ENCODE peak calls at places on chromosomes 11 and 22, in nine cellular contexts. J, L, B, T, V, U, A, S and K are unnamed samples.

GRCh38 chr11:130246270-130246669 is 68.4 kb downstream of the ZBTB44 start:
- DNase-seq in U (no peak), T (no peak), A (no peak), J (no peak), B (no peak), V (no peak), L (no peak), S (no peak), K (no peak)

GRCh38 chr22:45428391-45429385 is 15.2 kb downstream of the RIBC2 start:
- DNase-seq in T (no peak), J (no peak), A (no peak), B (no peak), U (no peak), L (no peak), V (no peak), S (no peak), K (no peak)

GRCh38 chr11:35007277-35007676 is 90.9 kb downstream of the PDHX start:
- DNase-seq in U (no peak), B (no peak), V (no peak), T (no peak), A (no peak), L (no peak), S (no peak), J (no peak), K (no peak)

GRCh38 chr11:96272542-96273306 is 70.3 kb downstream of the MAML2 start:
- DNase-seq in J (peak), L (no peak), V (peak), A (no peak), U (no peak), B (no peak), S (peak), T (no peak), K (no peak)

GRCh38 chr22:23767673-23768548 is at the start of gene CHCHD10:
- DNase-seq in V (peak), U (peak), J (peak), T (peak), L (no peak), A (peak), B (peak), S (peak), K (peak)

GRCh38 chr11:116851631-116852030 is 14.2 kb upstream of the APOA1 start:
- DNase-seq in V (no peak), B (no peak), J (no peak), A (no peak), U (no peak), T (peak), S (no peak), L (no peak), K (no peak)

GRCh38 chr22:26812731-26813130 is 155.3 kb downstream of the MIAT start:
- DNase-seq in B (no peak), S (no peak), T (no peak), L (no peak), A (no peak), J (peak), U (no peak), V (peak), K (no peak)

GRCh38 chr11:130866831-130867230 is 49.4 kb downstream of the SNX19 start:
- DNase-seq in S (no peak), V (no peak), L (no peak), T (no peak), U (no peak), A (no peak), J (no peak), B (no peak), K (no peak)

GRCh38 chr22:29951675-29952413 is 68.9 kb downstream of the MTMR3 start:
- DNase-seq in J (no peak), T (no peak), V (peak), B (no peak), U (no peak), A (no peak), S (no peak), L (no peak), K (no peak)

GRCh38 chr11:69409812-69410645 is 71.4 kb upstream of the LINC01488 start:
- DNase-seq in S (no peak), L (no peak), U (no peak), V (no peak), B (no peak), A (no peak), J (no peak), T (no peak), K (no peak)

GRCh38 chr22:19679476-19680099 is 34.7 kb upstream of the SEPTIN5 start:
- DNase-seq in B (peak), J (no peak), T (no peak), L (no peak), A (peak), V (peak), S (peak), U (peak), K (peak)

GRCh38 chr11:128705124-128705920 is 11.4 kb downstream of the FLI1 start:
- DNase-seq in J (no peak), B (no peak), S (no peak), T (no peak), A (no peak), V (no peak), U (no peak), L (no peak), K (no peak)

GRCh38 chr11:202490-202889 is 4.7 kb downstream of the BET1L start:
- DNase-seq in L (no peak), S (peak), V (no peak), A (no peak), T (no peak), B (no peak), J (no peak), U (no peak), K (no peak)

GRCh38 chr11:33633251-33634003 is 67.2 kb downstream of the C11orf91 start:
- DNase-seq in S (no peak), B (no peak), L (peak), A (no peak), V (peak), U (no peak), T (no peak), J (peak), K (no peak)

GRCh38 chr22:33848251-33848650 is 72.0 kb downstream of the LARGE1 start:
- DNase-seq in S (no peak), B (no peak), U (no peak), L (no peak), V (no peak), J (no peak), A (no peak), T (no peak), K (no peak)

GRCh38 chr22:36467946-36468345 is 13.5 kb downstream of the TXN2 start:
- DNase-seq in A (no peak), L (no peak), S (no peak), T (peak), V (peak), B (no peak), J (peak), U (no peak), K (no peak)

GRCh38 chr11:86608251-86608799 is 64.1 kb downstream of the ME3 start:
- DNase-seq in L (no peak), A (peak), U (peak), V (peak), T (peak), S (peak), B (peak), J (peak), K (peak)

GRCh38 chr11:18352581-18352980 is 30.2 kb downstream of the GTF2H1 start:
- DNase-seq in L (no peak), U (no peak), A (no peak), J (peak), S (no peak), T (no peak), B (no peak), V (peak), K (no peak)

GRCh38 chr11:727859-728748 is 19.2 kb upstream of the TALDO1 start:
- DNase-seq in A (peak), T (peak), L (no peak), J (peak), S (peak), V (peak), U (peak), B (peak), K (peak)

GRCh38 chr11:133576351-133576750 is 44.0 kb upstream of the OPCML start:
- DNase-seq in V (no peak), A (peak), U (no peak), L (no peak), S (no peak), B (no peak), J (no peak), T (no peak), K (no peak)
- TF ChIP-seq CTCF in V (no peak), A (peak), U (no peak), L (no peak), S (no peak), B (no peak), J (no peak), T (no peak), K (peak)

DNA sequence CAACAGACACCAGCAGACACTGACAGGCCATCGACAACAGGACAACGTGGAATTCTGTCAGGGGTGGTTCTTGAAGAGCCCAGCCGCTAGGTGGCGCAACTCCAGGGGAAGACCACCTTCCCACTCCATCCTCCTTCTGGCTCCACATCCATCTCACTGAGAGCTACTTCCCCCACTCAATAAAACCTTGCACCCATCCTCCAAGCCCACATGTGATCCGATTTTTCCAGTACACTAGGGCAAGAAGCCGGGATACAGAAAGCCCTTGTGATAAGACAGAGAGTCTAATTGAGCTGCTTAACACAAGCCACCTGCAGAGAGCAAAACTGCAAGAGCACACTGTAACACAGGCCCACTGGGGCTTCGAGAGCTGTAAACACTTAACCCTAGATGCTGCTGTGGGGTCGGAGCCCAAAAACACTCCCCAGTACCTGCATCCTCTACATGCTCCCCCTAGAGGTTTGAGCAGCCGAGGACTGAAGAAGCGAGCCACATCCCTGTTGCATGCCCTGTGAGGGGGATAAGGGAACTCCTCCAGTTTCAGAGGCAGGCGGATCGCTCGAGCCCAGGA is 11.5 kb upstream of the RAB39A start:
- DNase-seq in A (peak), S (peak), J (peak), L (no peak), B (no peak), T (no peak), V (peak), U (peak), K (peak)
- TF ChIP-seq CTCF in A (peak), S (peak), J (peak), L (no peak), B (no peak), T (peak), V (peak), U (peak), K (peak)

DNA sequence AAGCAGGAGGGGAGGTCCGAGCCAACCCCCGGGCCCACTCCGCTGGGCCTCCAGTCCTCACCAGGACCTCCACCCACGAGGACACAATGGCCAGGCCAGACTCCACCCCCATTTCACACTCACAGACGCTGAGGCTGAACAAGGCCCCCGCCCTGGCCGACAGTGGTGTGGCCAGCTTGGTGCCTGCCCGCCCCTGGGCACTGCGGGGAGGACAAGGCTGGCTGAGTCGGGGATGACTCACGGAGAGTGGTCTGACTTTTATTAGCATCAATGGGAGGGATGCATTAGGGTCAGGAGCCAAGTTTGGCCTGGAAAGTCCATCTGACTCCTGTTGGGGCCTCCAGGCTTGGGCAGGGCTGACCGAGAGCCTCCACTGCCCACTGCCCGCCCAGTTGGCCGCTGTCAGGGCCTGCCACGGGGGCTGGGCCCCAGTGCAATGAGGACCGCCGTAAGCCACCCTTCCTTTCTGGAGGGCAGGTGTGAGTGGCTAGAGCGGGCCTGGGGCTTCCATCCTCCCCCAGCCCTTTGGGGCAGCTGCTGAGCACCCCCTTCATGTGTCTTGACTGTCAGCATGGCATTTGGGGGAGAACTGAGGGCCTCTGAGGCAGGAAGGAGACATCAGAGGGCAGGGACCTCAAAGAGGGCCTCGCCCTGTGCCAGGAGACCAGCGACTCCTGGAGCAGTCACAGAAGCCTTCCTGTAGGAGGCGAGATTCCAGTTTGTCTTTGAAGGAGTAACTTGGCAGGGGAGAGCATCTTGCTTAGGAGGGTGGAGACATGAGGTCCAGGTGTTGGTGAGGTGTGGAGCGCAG is 10.6 kb downstream of the TSPAN32 start:
- DNase-seq in V (peak), S (no peak), L (no peak), U (no peak), B (no peak), T (no peak), A (no peak), J (peak), K (no peak)
- TF ChIP-seq CTCF in V (no peak), S (no peak), L (no peak), U (no peak), B (no peak), T (no peak), A (no peak), J (no peak), K (no peak)

DNA sequence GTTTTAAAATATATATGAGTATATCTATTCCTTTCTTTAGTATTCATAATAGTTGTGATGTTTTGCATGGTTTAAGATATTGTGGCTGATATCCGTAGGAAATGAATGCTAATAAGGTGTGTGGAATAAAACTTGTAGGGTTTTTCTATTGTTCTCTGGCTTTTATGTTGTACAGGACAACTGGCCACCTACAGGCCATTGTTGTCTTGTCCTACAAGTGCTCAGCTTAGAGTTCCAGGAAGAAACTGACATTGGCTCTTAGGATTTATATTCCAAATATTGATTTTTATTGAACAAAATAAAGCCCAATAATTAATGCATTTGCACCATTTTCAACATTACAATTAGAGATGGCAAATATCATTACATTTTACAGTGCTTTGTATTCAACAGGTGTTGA is 512.8 kb upstream of the TENM4 start:
- DNase-seq in J (no peak), V (no peak), A (no peak), S (no peak), U (no peak), B (no peak), L (no peak), T (no peak), K (no peak)
- TF ChIP-seq CTCF in J (no peak), V (no peak), A (no peak), S (no peak), U (no peak), B (no peak), L (no peak), T (no peak), K (peak)

GRCh38 chr11:60970369-60970774 is 1.1 kb upstream of the CD6 start:
- DNase-seq in S (peak), V (peak), U (peak), T (no peak), A (peak), B (peak), L (no peak), J (peak), K (peak)
- TF ChIP-seq CTCF in S (peak), V (peak), U (peak), T (peak), A (peak), B (peak), L (peak), J (peak), K (peak)

GRCh38 chr11:72812968-72813739 is 1.1 kb upstream of the ATG16L2 start:
- DNase-seq in T (peak), V (peak), S (peak), A (peak), J (peak), L (no peak), U (peak), B (no peak), K (peak)

GRCh38 chr11:72813740-72814138 is 472 bp upstream of the ATG16L2 start:
- DNase-seq in L (no peak), A (no peak), U (peak), T (peak), S (peak), V (peak), J (peak), B (peak), K (no peak)

GRCh38 chr11:72812604-72812967 is 1.6 kb upstream of the ATG16L2 start:
- DNase-seq in B (no peak), S (no peak), V (no peak), T (no peak), L (no peak), J (no peak), A (no peak), U (peak), K (no peak)

GRCh38 chr11:72814831-72815618 is 814 bp downstream of the ATG16L2 start:
- DNase-seq in V (peak), A (no peak), T (no peak), J (peak), U (peak), S (no peak), B (no peak), L (peak), K (no peak)

GRCh38 chr11:72814139-72814830 is at the start of gene ATG16L2:
- DNase-seq in L (peak), U (peak), B (peak), A (peak), T (peak), V (peak), S (peak), J (peak), K (peak)
- TF ChIP-seq CTCF in L (no peak), U (peak), B (peak), A (no peak), T (no peak), V (no peak), S (peak), J (no peak), K (peak)